ENCODE peak calls at places on chromosomes 1 and 21, in ten cellular contexts. K is MM.1S, T is Peyer's patch, Q is A549, M is upper lobe of left lung, U is suprapubic skin, J is heart right ventricle, V is heart left ventricle, Z is upper lobe of right lung, G is thoracic aorta. L is an unnamed sample.

GRCh38 chr1:109040627-109041613 is 982 bp downstream of the WDR47 start:
- DNase-seq in K (no peak), T (no peak), Q (no peak), M (peak; percentile 23), U (peak; percentile 70), J (peak; percentile 42), V (peak; percentile 32), Z (no peak), G (no peak), L (no peak)

GRCh38 chr1:227058321-227058751 is 118.2 kb downstream of the COQ8A start:
- DNase-seq in K (no peak), T (no peak), Q (peak; percentile 21), M (no peak), U (no peak), J (no peak), V (no peak), Z (no peak), G (no peak), L (no peak)

GRCh38 chr1:68485431-68486022 is 11.4 kb downstream of the DEPDC1 start:
- DNase-seq in K (no peak), T (no peak), Q (no peak), M (no peak), U (no peak), J (no peak), V (no peak), Z (no peak), G (no peak), L (no peak)

GRCh38 chr21:26834181-26834945 is 10.8 kb downstream of the ADAMTS1 start:
- DNase-seq in K (no peak), T (no peak), Q (no peak), M (no peak), U (no peak), J (no peak), V (no peak), Z (no peak), G (no peak), L (no peak)

GRCh38 chr1:234433563-234434285 is 45.3 kb downstream of the TARBP1 start:
- DNase-seq in K (no peak), T (no peak), Q (peak; percentile 60), M (no peak), U (no peak), J (no peak), V (no peak), Z (no peak), G (no peak), L (no peak)

GRCh38 chr1:48532976-48533375 is 61.0 kb upstream of the SPATA6 start:
- DNase-seq in K (no peak), T (no peak), Q (no peak), M (no peak), U (no peak), J (no peak), V (no peak), Z (no peak), G (no peak), L (no peak)

GRCh38 chr1:211259596-211260126 is 495 bp downstream of the RCOR3 start:
- DNase-seq in K (peak; percentile 63), T (no peak), Q (peak; percentile 78), M (peak; percentile 64), U (no peak), J (peak; percentile 61), V (peak; percentile 68), Z (peak; percentile 83), G (no peak), L (no peak)

GRCh38 chr21:43299441-43300277 is 127.3 kb downstream of the SIK1 start:
- DNase-seq in K (no peak), T (no peak), Q (no peak), M (peak; percentile 49), U (no peak), J (no peak), V (peak; percentile 70), Z (peak; percentile 60), G (no peak), L (no peak)

GRCh38 chr1:95384570-95384969 is 150.6 kb downstream of the RWDD3 start:
- DNase-seq in K (peak; percentile 49), T (no peak), Q (peak; percentile 6), M (no peak), U (no peak), J (peak; percentile 21), V (peak; percentile 31), Z (no peak), G (no peak), L (no peak)

GRCh38 chr1:91732291-91732953 is 153.5 kb downstream of the TGFBR3 start:
- DNase-seq in K (no peak), T (no peak), Q (peak; percentile 47), M (no peak), U (no peak), J (no peak), V (no peak), Z (no peak), G (no peak), L (no peak)
- H3K4me1 ChIP-seq in K (peaks cover 14% of the 10 kb centered on the region), T (peaks cover 31% of the 10 kb centered on the region), Q (peaks cover 60% of the 10 kb centered on the region), M (peaks cover 35% of the 10 kb centered on the region), U (peaks cover 53% of the 10 kb centered on the region), J (peaks cover 64% of the 10 kb centered on the region), V (peaks cover 60% of the 10 kb centered on the region), Z (peaks cover 34% of the 10 kb centered on the region), G (peaks cover 18% of the 10 kb centered on the region), L (peaks cover 42% of the 10 kb centered on the region)

GRCh38 chr1:92168657-92169056 is 49.1 kb upstream of the C1orf146 start:
- DNase-seq in K (no peak), T (no peak), Q (no peak), M (no peak), U (no peak), J (no peak), V (no peak), Z (no peak), G (no peak), L (no peak)
- H3K4me3 ChIP-seq in K (no peak overlapping the region), T (no peak overlapping the region), Q (no peak overlapping the region), M (no peak overlapping the region), U (no peak overlapping the region), J (no peak overlapping the region), V (no peak overlapping the region), Z (no peak overlapping the region), G (no peak overlapping the region), L (no peak overlapping the region)

DNA sequence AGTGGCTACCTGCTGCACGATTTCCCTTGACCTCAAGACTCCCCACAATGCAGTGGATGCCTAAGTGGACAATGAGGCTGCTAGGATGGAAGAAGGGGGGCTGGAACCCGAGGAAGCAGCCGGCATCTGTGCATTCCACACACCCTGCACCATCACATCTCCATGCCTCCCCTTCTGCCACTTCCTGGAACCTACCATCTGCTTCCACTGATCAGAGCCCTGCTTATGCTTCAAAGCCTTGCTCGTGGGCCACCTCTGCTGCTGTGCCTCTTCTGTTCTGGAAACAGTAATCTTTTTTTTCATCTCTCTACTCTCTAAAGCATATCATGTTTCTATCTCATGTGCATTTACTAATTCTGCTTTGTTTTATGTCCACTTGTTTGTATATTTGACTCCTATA is 66.2 kb upstream of the WDR26 start:
- DNase-seq in K (no peak), T (no peak), Q (no peak), M (no peak), U (no peak), J (no peak), V (no peak), Z (no peak), G (no peak), L (no peak)
- H3K4me1 ChIP-seq in K (peaks cover 52% of the 10 kb centered on the region), T (peaks cover 45% of the 10 kb centered on the region), Q (peaks cover 13% of the 10 kb centered on the region), M (peaks cover 39% of the 10 kb centered on the region), U (peaks cover 91% of the 10 kb centered on the region), J (peaks cover 58% of the 10 kb centered on the region), V (peaks cover 57% of the 10 kb centered on the region), Z (peaks cover 42% of the 10 kb centered on the region), G (peaks cover 29% of the 10 kb centered on the region), L (peaks cover 23% of the 10 kb centered on the region)

GRCh38 chr1:1068374-1069060 is 5.6 kb downstream of the RNF223 start:
- DNase-seq in K (peak; percentile 50), T (peak; percentile 95), Q (no peak), M (peak; percentile 76), U (no peak), J (no peak), V (no peak), Z (peak; percentile 88), G (no peak), L (peak; percentile 67)

GRCh38 chr1:1069061-1069710 is 4.9 kb downstream of the RNF223 start:
- DNase-seq in K (peak; percentile 58), T (peak; percentile 93), Q (peak; percentile 81), M (peak; percentile 79), U (no peak), J (peak; percentile 77), V (peak; percentile 52), Z (peak; percentile 91), G (no peak), L (peak; percentile 88)

GRCh38 chr1:1068077-1068373 is 6.1 kb downstream of the RNF223 start:
- DNase-seq in K (no peak), T (no peak), Q (no peak), M (no peak), U (no peak), J (no peak), V (no peak), Z (no peak), G (no peak), L (no peak)

GRCh38 chr1:1066403-1067283 is 7.5 kb downstream of the RNF223 start:
- DNase-seq in K (no peak), T (no peak), Q (no peak), M (no peak), U (no peak), J (no peak), V (no peak), Z (no peak), G (no peak), L (no peak)

DNA sequence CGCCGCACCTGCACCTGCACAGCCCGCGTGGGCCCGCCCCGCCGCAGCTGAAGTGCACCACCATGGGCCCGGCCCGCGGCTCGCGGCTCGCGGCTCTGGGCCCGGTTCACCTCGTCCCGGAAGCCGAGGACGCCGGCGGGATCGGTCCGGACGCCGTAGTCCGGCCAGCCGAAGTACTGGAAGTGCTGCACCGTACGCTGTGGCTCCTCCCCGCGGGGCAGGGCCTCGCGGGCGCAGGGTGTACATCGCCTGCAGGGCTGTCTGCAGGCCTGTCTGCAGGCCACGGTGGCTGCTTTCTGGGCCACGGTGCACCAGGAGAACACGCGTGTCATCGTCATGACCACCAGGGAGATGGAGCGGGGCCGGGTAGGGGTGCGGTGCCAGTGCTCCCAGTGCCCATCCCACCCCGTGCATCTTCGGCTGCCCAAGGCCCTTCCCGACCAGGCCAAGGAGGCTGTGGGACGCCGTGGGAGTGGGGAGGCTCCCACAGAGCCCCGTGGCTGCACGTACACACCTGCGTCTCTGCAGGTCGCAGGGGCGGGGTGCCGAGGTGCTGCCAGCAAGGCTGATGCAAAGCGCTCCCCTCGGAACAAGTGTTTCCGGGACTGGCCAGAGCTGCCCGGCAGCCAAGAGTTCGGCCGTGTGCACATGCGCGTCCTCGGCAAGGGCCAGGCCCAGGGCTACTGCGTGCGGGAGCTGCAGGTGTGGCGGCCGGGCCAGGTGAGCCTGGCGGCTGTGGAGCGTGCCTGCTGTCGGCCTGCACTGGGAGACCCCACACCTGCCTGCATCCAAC is 6.6 kb downstream of the RNF223 start:
- DNase-seq in K (no peak), T (no peak), Q (no peak), M (peak; percentile 54), U (no peak), J (no peak), V (no peak), Z (peak; percentile 86), G (no peak), L (no peak)
- H3K4me3 ChIP-seq in K (no peak overlapping the region), T (no peak overlapping the region), Q (no peak overlapping the region), M (peak overlapping the region; percentile 66), U (no peak overlapping the region), J (no peak overlapping the region), V (no peak overlapping the region), Z (peak overlapping the region; percentile 47), G (no peak overlapping the region), L (no peak overlapping the region)

L was measured in CD4-positive, alpha-beta memory T cell.